ENCODE peak calls at places on chromosomes 6 and 20, in four cellular contexts. Z is adrenal gland, C is transverse colon, R is spleen. W is an unnamed sample.

GRCh38 chr6:17061097-17061496 is 40.8 kb upstream of the STMND1 start:
- DNase-seq in Z (no peak), R (no peak), C (no peak), W (no peak)

GRCh38 chr20:47349365-47350180 is 6.9 kb downstream of the ZMYND8 start:
- DNase-seq in Z (no peak), C (no peak), R (no peak), W (no peak)

GRCh38 chr6:101085327-101085726 is 204.2 kb upstream of the ASCC3 start:
- DNase-seq in R (no peak), C (no peak), Z (no peak), W (no peak)

GRCh38 chr6:170473226-170473789 is 79.8 kb downstream of the PSMB1 start:
- DNase-seq in R (no peak), C (no peak), Z (no peak), W (no peak)

GRCh38 chr6:15329154-15329781 is 83.4 kb downstream of the JARID2 start:
- DNase-seq in Z (no peak), C (no peak), R (no peak), W (no peak)

GRCh38 chr6:136737343-136738177 is 54.7 kb downstream of the MAP3K5 start:
- DNase-seq in Z (peak; percentile 47), C (no peak), R (no peak), W (no peak)

GRCh38 chr6:155678361-155678760 is 222.7 kb upstream of the NOX3 start:
- DNase-seq in R (no peak), C (no peak), Z (no peak), W (no peak)

GRCh38 chr6:79031821-79032590 is 46.0 kb downstream of the PHIP start:
- DNase-seq in Z (no peak), R (no peak), C (no peak), W (no peak)

GRCh38 chr20:23412026-23412425 is 9.3 kb downstream of the NAPB start:
- DNase-seq in R (no peak), C (no peak), Z (peak; percentile 64), W (no peak)

GRCh38 chr20:64075556-64075955 is 3.8 kb downstream of the RGS19 start:
- DNase-seq in C (no peak), Z (no peak), R (no peak), W (no peak)

GRCh38 chr6:159985296-159985940 is 16.5 kb downstream of the IGF2R start:
- DNase-seq in Z (no peak), C (no peak), R (no peak), W (no peak)

GRCh38 chr20:44295995-44296394 is 15.0 kb downstream of the FITM2 start:
- DNase-seq in R (no peak), Z (no peak), C (no peak), W (no peak)

GRCh38 chr20:11814276-11814675 is 103.4 kb upstream of the BTBD3 start:
- DNase-seq in Z (no peak), C (no peak), R (no peak), W (no peak)

GRCh38 chr6:37134622-37135191 is 35.2 kb upstream of the PIM1 start:
- DNase-seq in Z (peak; percentile 76), R (no peak), C (peak; percentile 74), W (no peak)

GRCh38 chr6:21190701-21191588 is 402.6 kb upstream of the SOX4 start:
- DNase-seq in R (no peak), C (no peak), Z (no peak), W (no peak)
- H3K9me3 ChIP-seq in R (no peaks in the 10 kb centered on the region), C (no peaks in the 10 kb centered on the region), Z (no peaks in the 10 kb centered on the region), W (no peaks in the 10 kb centered on the region)

GRCh38 chr6:150887978-150888563 is 22.6 kb downstream of the MTHFD1L start:
- DNase-seq in R (no peak), Z (no peak), C (no peak), W (no peak)

GRCh38 chr6:150894191-150894744 is 28.8 kb downstream of the MTHFD1L start:
- DNase-seq in R (no peak), C (no peak), Z (no peak), W (no peak)

GRCh38 chr6:150891886-150892485 is 26.5 kb downstream of the MTHFD1L start:
- DNase-seq in Z (peak; percentile 71), R (no peak), C (peak; percentile 77), W (peak; percentile 62)

GRCh38 chr6:150886155-150886554 is 20.7 kb downstream of the MTHFD1L start:
- DNase-seq in C (no peak), R (no peak), Z (no peak), W (no peak)

DNA sequence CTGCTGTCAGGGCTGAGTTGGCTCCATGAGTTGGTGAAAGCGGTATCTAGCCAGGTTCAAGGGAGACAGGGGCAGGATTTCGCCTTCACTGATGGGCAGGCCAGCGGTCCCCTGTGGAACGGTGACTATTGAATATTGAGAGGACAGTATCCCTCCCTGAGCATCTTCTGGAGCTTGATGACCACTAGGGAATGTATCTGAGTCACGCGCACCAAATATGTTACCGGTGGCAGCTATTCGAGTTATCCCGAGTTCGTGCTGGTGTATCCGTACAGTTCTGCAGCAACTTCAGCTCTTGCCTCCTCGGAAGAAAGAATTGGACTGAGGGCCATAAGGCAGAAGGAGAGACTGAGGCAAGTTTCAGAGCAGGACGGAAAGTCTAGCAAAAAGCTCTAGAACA is 24.8 kb downstream of the MTHFD1L start:
- DNase-seq in Z (no peak), R (no peak), C (no peak), W (no peak)
- TF ChIP-seq POLR2A in Z (no peak), R (no peak), C (no peak), W (no peak)

DNA sequence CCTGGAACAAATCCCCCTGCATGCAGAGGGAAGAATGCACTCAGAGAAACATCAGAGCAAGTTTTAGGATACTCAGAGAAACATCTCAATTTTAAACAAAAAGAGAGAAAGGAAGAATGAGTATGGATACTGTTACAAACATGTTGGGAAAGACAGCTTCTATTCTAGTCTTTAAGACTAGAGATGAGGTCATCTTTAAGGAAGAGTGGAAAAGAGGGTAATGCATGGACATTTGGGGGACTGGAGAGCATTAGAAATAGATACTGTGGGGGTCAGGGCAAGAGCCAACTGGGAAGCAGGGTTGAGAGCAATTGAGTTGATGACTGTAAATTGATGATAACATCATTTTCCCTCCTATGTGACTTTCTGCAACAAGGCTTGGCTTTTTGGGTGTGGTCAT is 431.2 kb downstream of the CDH26 start:
- DNase-seq in R (no peak), C (no peak), Z (no peak), W (no peak)
- H3K9me3 ChIP-seq in R (no peaks in the 10 kb centered on the region), C (no peaks in the 10 kb centered on the region), Z (no peaks in the 10 kb centered on the region), W (no peaks in the 10 kb centered on the region)

GRCh38 chr6:158764188-158764849 is 54.8 kb downstream of the EZR start:
- DNase-seq in R (no peak), C (no peak), Z (peak; percentile 14), W (no peak)
- TF ChIP-seq POLR2A in R (no peak), C (peak; percentile 18), Z (no peak), W (no peak)

GRCh38 chr20:13337090-13337784 is 116.2 kb downstream of the ISM1 start:
- DNase-seq in R (no peak), C (no peak), Z (no peak), W (no peak)

GRCh38 chr20:13336308-13337089 is 115.4 kb downstream of the ISM1 start:
- DNase-seq in Z (no peak), R (no peak), C (no peak), W (no peak)

GRCh38 chr20:13333793-13334192 is 112.7 kb downstream of the ISM1 start:
- DNase-seq in C (peak; percentile 24), R (no peak), Z (no peak), W (no peak)

GRCh38 chr20:13331536-13331935 is 110.5 kb downstream of the ISM1 start:
- DNase-seq in C (no peak), R (no peak), Z (no peak), W (no peak)

GRCh38 chr20:13333036-13333435 is 112.0 kb downstream of the ISM1 start:
- DNase-seq in R (no peak), C (no peak), Z (no peak), W (no peak)
- H3K9me3 ChIP-seq in R (no peaks in the 10 kb centered on the region), C (no peaks in the 10 kb centered on the region), Z (no peaks in the 10 kb centered on the region), W (no peaks in the 10 kb centered on the region)